ENCODE peak calls at places on chromosomes 5 and 9, in four cellular contexts. J, T, O and G are unnamed samples.

GRCh38 chr9:6563036-6563435 is 82.5 kb downstream of the GLDC start:
- DNase-seq in J (peak; percentile 22), T (no peak), O (no peak), G (no peak)

GRCh38 chr5:71978216-71978615 is 129.1 kb upstream of the MAP1B start:
- DNase-seq in J (no peak), T (no peak), O (no peak), G (no peak)

GRCh38 chr9:16675131-16675530 is 195.3 kb downstream of the BNC2 start:
- DNase-seq in J (no peak), T (no peak), O (no peak), G (no peak)

GRCh38 chr9:76027426-76027825 is 137.0 kb downstream of the PCSK5 start:
- DNase-seq in J (no peak), T (no peak), O (peak; percentile 84), G (no peak)

GRCh38 chr5:135457424-135458071 is 5.4 kb upstream of the TIFAB start:
- DNase-seq in J (peak; percentile 26), T (peak; percentile 86), O (peak; percentile 35), G (peak; percentile 47)

GRCh38 chr5:17831279-17831678 is 197.0 kb downstream of the TAF11L14 start:
- DNase-seq in J (no peak), T (no peak), O (no peak), G (no peak)

GRCh38 chr5:16733597-16733996 is 116.8 kb upstream of the RETREG1 start:
- DNase-seq in J (no peak), T (no peak), O (no peak), G (no peak)

GRCh38 chr5:1776831-1777230 is 22.8 kb downstream of the MRPL36 start:
- DNase-seq in J (no peak), T (peak; percentile 48), O (no peak), G (no peak)

GRCh38 chr5:16615737-16616535 is 861 bp downstream of the RETREG1 start:
- DNase-seq in J (no peak), T (no peak), O (no peak), G (no peak)

GRCh38 chr9:116504081-116504480 is 183.0 kb upstream of the TRIM32 start:
- DNase-seq in J (no peak), T (no peak), O (no peak), G (no peak)

GRCh38 chr5:103862398-103862797 is 299.8 kb upstream of the NUDT12 start:
- DNase-seq in J (no peak), T (no peak), O (peak; percentile 65), G (no peak)

GRCh38 chr5:5537426-5537825 is 114.9 kb downstream of the ICE1 start:
- DNase-seq in J (no peak), T (no peak), O (no peak), G (no peak)

GRCh38 chr9:87640385-87640795 is 85.5 kb upstream of the CTSL start:
- DNase-seq in J (peak; percentile 45), T (peak; percentile 84), O (peak; percentile 78), G (no peak)

GRCh38 chr9:78788101-78788500 is 491.2 kb downstream of the PSAT1 start:
- DNase-seq in J (no peak), T (no peak), O (peak; percentile 75), G (no peak)
- H3K4me1 ChIP-seq in J (no peaks in the 10 kb centered on the region), T (no peaks in the 10 kb centered on the region), O (no peaks in the 10 kb centered on the region), G (no peaks in the 10 kb centered on the region)

GRCh38 chr5:121189569-121190305 is 661.9 kb upstream of the FTMT start:
- DNase-seq in J (no peak), T (no peak), O (peak; percentile 59), G (peak; percentile 8)
- TF ChIP-seq CTCF in J (no peak), T (no peak), O (no peak), G (no peak)

DNA sequence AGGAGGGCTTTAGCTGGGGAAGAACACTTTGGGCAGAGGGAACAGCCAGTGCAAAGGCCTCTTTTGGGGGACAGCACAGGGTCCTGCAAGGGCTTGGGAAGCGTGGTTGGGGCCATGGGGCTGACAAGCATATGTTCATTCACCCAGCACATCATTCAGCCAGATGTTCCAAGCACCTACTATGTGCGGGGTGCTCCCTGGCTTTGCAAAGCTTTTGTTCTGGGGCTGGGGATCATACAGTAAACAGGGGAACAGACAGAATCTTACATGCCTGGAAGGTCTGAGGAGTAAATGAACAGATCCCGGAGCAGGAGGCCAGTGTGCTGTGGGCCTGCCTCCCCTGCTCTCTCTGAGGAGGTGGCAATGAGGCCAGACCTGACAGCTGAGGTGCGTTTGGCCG is 16.7 kb downstream of the PSD2 start:
- DNase-seq in J (no peak), T (peak; percentile 9), O (no peak), G (no peak)
- H3K4me1 ChIP-seq in J (no peaks in the 10 kb centered on the region), T (no peaks in the 10 kb centered on the region), O (no peaks in the 10 kb centered on the region), G (no peaks in the 10 kb centered on the region)

DNA sequence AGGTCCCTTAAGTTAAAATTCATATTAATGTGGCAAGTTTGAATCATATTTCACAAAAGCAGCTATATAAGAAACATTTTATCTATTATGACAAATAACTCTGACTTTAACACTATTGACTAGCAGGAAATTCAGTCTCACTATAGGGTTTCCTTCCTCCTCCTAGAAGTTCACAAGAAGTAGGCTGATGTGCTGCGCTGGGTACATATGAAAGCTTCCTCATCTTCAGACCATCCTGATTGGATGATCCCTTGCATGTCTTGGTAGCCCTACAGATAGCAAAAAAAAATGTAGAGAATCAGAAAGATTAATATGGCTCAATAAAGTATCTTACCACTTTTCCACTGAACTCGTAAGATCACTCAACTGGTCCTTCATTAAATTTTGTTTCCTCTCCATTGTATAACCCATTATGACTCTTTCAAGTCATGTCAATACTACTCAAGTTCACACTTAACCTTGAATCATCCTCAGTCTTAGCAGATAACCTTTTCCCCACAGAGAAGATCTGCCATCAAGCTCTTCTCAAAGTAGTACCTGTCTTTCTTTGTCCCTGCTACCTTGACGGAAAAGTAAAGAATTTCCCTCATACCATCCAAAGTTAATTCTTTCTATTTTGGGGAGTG is 11.5 kb upstream of the PSIP1 start:
- DNase-seq in J (no peak), T (no peak), O (no peak), G (no peak)
- TF ChIP-seq CTCF in J (no peak), T (no peak), O (no peak), G (no peak)

GRCh38 chr9:77175152-77175551 is 2.2 kb upstream of the VPS13A start:
- DNase-seq in J (no peak), T (no peak), O (no peak), G (no peak)
- H3K4me1 ChIP-seq in J (peaks cover 1% of the 10 kb centered on the region), T (peaks cover 4% of the 10 kb centered on the region), O (peaks cover 2% of the 10 kb centered on the region), G (peaks cover 4% of the 10 kb centered on the region)

DNA sequence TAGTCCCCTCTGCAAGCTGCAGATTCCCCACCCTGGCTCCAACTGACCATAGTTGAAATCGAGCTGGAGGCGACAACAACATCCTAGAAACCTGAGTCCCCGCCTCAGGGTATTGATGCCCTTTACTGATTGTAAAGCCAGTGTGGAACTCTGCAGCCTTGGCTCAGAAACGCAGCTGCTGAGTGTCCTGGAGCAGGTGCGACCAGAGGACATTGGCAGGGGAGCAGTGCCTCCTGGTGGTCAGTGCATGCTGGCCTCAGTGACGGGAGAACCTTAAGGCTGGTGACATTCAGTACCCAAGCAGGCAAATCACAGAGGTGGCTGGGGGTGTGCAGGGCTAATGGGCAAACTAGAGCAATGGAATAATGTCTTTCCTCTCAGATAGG is 20.4 kb upstream of the ZNF354B start:
- DNase-seq in J (no peak), T (peak; percentile 85), O (no peak), G (no peak)
- TF ChIP-seq CTCF in J (no peak), T (peak; percentile 59), O (no peak), G (peak; percentile 21)

GRCh38 chr9:136090060-136090735 is 4.9 kb downstream of the NACC2 start:
- DNase-seq in J (no peak), T (peak; percentile 61), O (no peak), G (no peak)
- H3K4me1 ChIP-seq in J (peaks cover 7% of the 10 kb centered on the region), T (peaks cover 41% of the 10 kb centered on the region), O (peaks cover 7% of the 10 kb centered on the region), G (peaks cover 60% of the 10 kb centered on the region)

DNA sequence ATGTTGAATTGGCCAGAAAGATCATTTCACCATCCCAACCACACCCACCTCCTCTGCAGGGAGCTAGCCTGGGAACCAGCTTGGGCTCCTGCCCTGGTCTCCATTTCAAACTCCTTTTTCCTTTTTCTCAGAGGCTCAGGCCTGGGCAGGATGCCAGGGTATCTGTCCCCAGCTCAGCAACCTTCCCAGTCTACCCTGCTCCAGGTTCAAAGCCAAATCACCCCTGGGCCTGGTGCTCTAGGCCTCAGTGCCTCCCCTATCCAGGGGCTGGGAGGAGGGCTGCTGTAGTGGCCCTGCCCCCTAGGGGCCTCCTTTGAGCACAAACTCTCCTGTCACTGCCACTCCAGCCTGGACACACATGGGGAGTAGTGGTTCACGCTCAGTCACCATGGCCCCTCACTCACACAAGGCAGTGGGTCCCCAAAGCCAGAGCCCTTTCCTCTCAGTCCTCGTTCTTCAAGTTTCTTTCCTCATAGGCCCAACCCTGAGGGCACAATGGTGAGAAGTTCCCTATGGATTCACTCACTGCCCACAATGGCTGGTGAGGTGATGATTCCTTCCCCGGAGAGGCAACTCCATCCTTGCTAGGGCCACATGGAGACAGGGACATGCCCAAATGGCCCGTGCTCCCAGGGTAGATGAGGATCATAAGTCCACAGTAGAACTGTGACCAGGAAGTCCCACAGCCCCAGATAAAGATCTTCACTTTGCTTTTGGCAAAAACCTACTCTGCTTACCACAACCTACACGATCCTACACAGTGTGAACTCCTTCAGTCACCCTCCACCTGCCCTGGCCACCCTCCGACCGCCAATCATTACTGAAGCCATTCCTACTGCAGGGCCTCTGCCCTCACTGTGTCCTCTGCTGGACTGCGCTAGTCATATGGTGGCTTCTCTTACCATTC is 1.6 kb upstream of the ST6GALNAC4 start:
- DNase-seq in J (peak; percentile 63), T (peak; percentile 71), O (no peak), G (no peak)
- TF ChIP-seq CTCF in J (no peak), T (no peak), O (no peak), G (no peak)

GRCh38 chr9:134061019-134061687 is 6.7 kb downstream of the BRD3 start:
- DNase-seq in J (no peak), T (peak; percentile 59), O (no peak), G (no peak)
- H3K4me1 ChIP-seq in J (peaks cover 47% of the 10 kb centered on the region), T (peaks cover 56% of the 10 kb centered on the region), O (peaks cover 5% of the 10 kb centered on the region), G (peaks cover 95% of the 10 kb centered on the region)